ENCODE peak calls at places on chromosomes 5 and 9, in six cellular contexts. One of them, this sample, is unnamed.

GRCh38 chr5:90528704-90529233 is 615 bp downstream of the LYSMD3 start:
- DNase-seq in aorta: no peak
- DNase-seq in mesothelial cell of epicardium: no peak
- DNase-seq in HTR-8/SVneo: no peak
- DNase-seq in A172: no peak
- DNase-seq in amniotic stem cell: peak
- DNase-seq in this sample: no peak

GRCh38 chr9:79430599-79430998 is 141.2 kb upstream of the TLE4 start:
- DNase-seq in aorta: no peak
- DNase-seq in mesothelial cell of epicardium: no peak
- DNase-seq in HTR-8/SVneo: no peak
- DNase-seq in A172: no peak
- DNase-seq in amniotic stem cell: no peak
- DNase-seq in this sample: no peak

GRCh38 chr5:157464518-157465171 is 4.6 kb downstream of the NIPAL4 start:
- DNase-seq in aorta: peak
- DNase-seq in mesothelial cell of epicardium: no peak
- DNase-seq in HTR-8/SVneo: peak
- DNase-seq in A172: peak
- DNase-seq in amniotic stem cell: peak
- DNase-seq in this sample: peak

GRCh38 chr5:113068559-113068958 is 92.0 kb downstream of the DCP2 start:
- DNase-seq in aorta: no peak
- DNase-seq in mesothelial cell of epicardium: no peak
- DNase-seq in HTR-8/SVneo: no peak
- DNase-seq in A172: no peak
- DNase-seq in amniotic stem cell: no peak
- DNase-seq in this sample: no peak

GRCh38 chr9:93134018-93134739 is at the start of gene NINJ1:
- DNase-seq in aorta: peak
- DNase-seq in mesothelial cell of epicardium: peak
- DNase-seq in HTR-8/SVneo: peak
- DNase-seq in A172: peak
- DNase-seq in amniotic stem cell: peak
- DNase-seq in this sample: no peak

GRCh38 chr9:2228132-2228531 is 213.0 kb downstream of the SMARCA2 start:
- DNase-seq in aorta: no peak
- DNase-seq in mesothelial cell of epicardium: no peak
- DNase-seq in HTR-8/SVneo: no peak
- DNase-seq in A172: peak
- DNase-seq in amniotic stem cell: no peak
- DNase-seq in this sample: peak

GRCh38 chr5:96663608-96664007 is 1.4 kb downstream of the CAST start:
- DNase-seq in aorta: no peak
- DNase-seq in mesothelial cell of epicardium: no peak
- DNase-seq in HTR-8/SVneo: no peak
- DNase-seq in A172: no peak
- DNase-seq in amniotic stem cell: no peak
- DNase-seq in this sample: no peak

GRCh38 chr5:6194261-6194875 is 184.0 kb downstream of the MED10 start:
- DNase-seq in aorta: no peak
- DNase-seq in mesothelial cell of epicardium: no peak
- DNase-seq in HTR-8/SVneo: no peak
- DNase-seq in A172: no peak
- DNase-seq in amniotic stem cell: no peak
- DNase-seq in this sample: no peak

GRCh38 chr5:38783011-38783551 is 62.7 kb upstream of the OSMR start:
- DNase-seq in aorta: no peak
- DNase-seq in mesothelial cell of epicardium: no peak
- DNase-seq in HTR-8/SVneo: peak
- DNase-seq in A172: peak
- DNase-seq in amniotic stem cell: peak
- DNase-seq in this sample: no peak

GRCh38 chr5:94402096-94402495 is 216.3 kb downstream of the KIAA0825 start:
- DNase-seq in aorta: no peak
- DNase-seq in mesothelial cell of epicardium: no peak
- DNase-seq in HTR-8/SVneo: no peak
- DNase-seq in A172: no peak
- DNase-seq in amniotic stem cell: peak
- DNase-seq in this sample: no peak

GRCh38 chr5:30804739-30805313 is 388.7 kb upstream of the CDH6 start:
- DNase-seq in aorta: no peak
- DNase-seq in mesothelial cell of epicardium: no peak
- DNase-seq in HTR-8/SVneo: no peak
- DNase-seq in A172: no peak
- DNase-seq in amniotic stem cell: no peak
- DNase-seq in this sample: no peak

GRCh38 chr5:116453920-116454319 is 120.7 kb downstream of the SEMA6A start:
- DNase-seq in aorta: no peak
- DNase-seq in mesothelial cell of epicardium: no peak
- DNase-seq in HTR-8/SVneo: no peak
- DNase-seq in A172: peak
- DNase-seq in amniotic stem cell: no peak
- DNase-seq in this sample: no peak

GRCh38 chr5:55333017-55333416 is 25.2 kb downstream of the MTREX start:
- DNase-seq in aorta: no peak
- DNase-seq in mesothelial cell of epicardium: no peak
- DNase-seq in HTR-8/SVneo: no peak
- DNase-seq in A172: no peak
- DNase-seq in amniotic stem cell: no peak
- DNase-seq in this sample: no peak

GRCh38 chr5:67283988-67284457 is 87.4 kb upstream of the CD180 start:
- DNase-seq in aorta: no peak
- DNase-seq in mesothelial cell of epicardium: no peak
- DNase-seq in HTR-8/SVneo: no peak
- DNase-seq in A172: no peak
- DNase-seq in amniotic stem cell: no peak
- DNase-seq in this sample: no peak

GRCh38 chr5:126389179-126389578 is 34.0 kb upstream of the GRAMD2B start:
- DNase-seq in aorta: no peak
- DNase-seq in mesothelial cell of epicardium: no peak
- DNase-seq in HTR-8/SVneo: no peak
- DNase-seq in A172: no peak
- DNase-seq in amniotic stem cell: no peak
- DNase-seq in this sample: no peak

GRCh38 chr9:114300153-114300845 is 22.6 kb upstream of the ORM1 start:
- DNase-seq in aorta: peak
- DNase-seq in mesothelial cell of epicardium: peak
- DNase-seq in HTR-8/SVneo: no peak
- DNase-seq in A172: no peak
- DNase-seq in amniotic stem cell: no peak
- DNase-seq in this sample: no peak

GRCh38 chr5:143649869-143650268 is 162.1 kb upstream of the HMHB1 start:
- DNase-seq in aorta: no peak
- DNase-seq in mesothelial cell of epicardium: no peak
- DNase-seq in HTR-8/SVneo: no peak
- DNase-seq in A172: no peak
- DNase-seq in amniotic stem cell: no peak
- DNase-seq in this sample: no peak

GRCh38 chr5:127001621-127002296 is 28.6 kb downstream of the MARCHF3 start:
- DNase-seq in aorta: no peak
- DNase-seq in mesothelial cell of epicardium: no peak
- DNase-seq in HTR-8/SVneo: peak
- DNase-seq in A172: peak
- DNase-seq in amniotic stem cell: peak
- DNase-seq in this sample: no peak

GRCh38 chr9:2241461-2241874 is 226.3 kb downstream of the SMARCA2 start:
- DNase-seq in aorta: peak
- DNase-seq in mesothelial cell of epicardium: peak
- DNase-seq in HTR-8/SVneo: no peak
- DNase-seq in A172: no peak
- DNase-seq in amniotic stem cell: no peak
- DNase-seq in this sample: no peak